ENCODE peak calls at places on chromosomes 13 and 19, in seven cellular contexts. U is trophoblast cell, F is neuronal stem cell, S is H9, V is mesendoderm, Z is IMR-90, W is H1. R is an unnamed sample.

GRCh38 chr13:109345433-109345941 is 440.9 kb downstream of the IRS2 start:
- DNase-seq in U (no peak), F (no peak), S (no peak), V (no peak), Z (peak), W (no peak), R (peak)

GRCh38 chr13:73210218-73210883 is 151.5 kb downstream of the KLF5 start:
- DNase-seq in U (peak), F (no peak), S (no peak), V (no peak), Z (no peak), W (no peak), R (no peak)

GRCh38 chr19:4181053-4181508 is 1.3 kb downstream of the SIRT6 start:
- DNase-seq in U (no peak), F (no peak), S (no peak), V (no peak), Z (no peak), W (no peak), R (no peak)

GRCh38 chr19:44202470-44202869 is 9.9 kb upstream of the ZNF227 start:
- DNase-seq in U (no peak), F (no peak), S (no peak), V (no peak), Z (peak), W (no peak), R (no peak)

GRCh38 chr13:99218969-99219368 is 18.3 kb downstream of the UBAC2 start:
- DNase-seq in U (no peak), F (no peak), S (no peak), V (no peak), Z (no peak), W (no peak), R (no peak)

GRCh38 chr19:3443840-3444694 is 36.3 kb downstream of the SMIM24 start:
- DNase-seq in U (no peak), F (peak), S (peak), V (peak), Z (peak), W (peak), R (peak)

GRCh38 chr19:2252481-2253105 is 3.5 kb downstream of the AMH start:
- DNase-seq in U (no peak), F (no peak), S (no peak), V (no peak), Z (no peak), W (no peak), R (no peak)

GRCh38 chr19:35545855-35546381 is 492 bp downstream of the TMEM147 start:
- DNase-seq in U (peak), F (no peak), S (no peak), V (peak), Z (no peak), W (no peak), R (peak)

GRCh38 chr19:49342291-49342721 is 7.1 kb downstream of the CD37 start:
- DNase-seq in U (no peak), F (no peak), S (no peak), V (no peak), Z (no peak), W (no peak), R (no peak)

GRCh38 chr13:83798731-83799130 is 83.5 kb downstream of the SLITRK1 start:
- DNase-seq in U (no peak), F (no peak), S (no peak), V (no peak), Z (peak), W (no peak), R (peak)

GRCh38 chr13:110433014-110433413 is 125.9 kb downstream of the COL4A2 start:
- DNase-seq in U (no peak), F (no peak), S (no peak), V (no peak), Z (no peak), W (no peak), R (no peak)

GRCh38 chr19:50333737-50334617 is 4.8 kb upstream of the KCNC3 start:
- DNase-seq in U (peak), F (no peak), S (peak), V (no peak), Z (no peak), W (peak), R (peak)

GRCh38 chr19:3697671-3698385 is 2.4 kb downstream of the PIP5K1C start:
- DNase-seq in U (no peak), F (no peak), S (no peak), V (no peak), Z (no peak), W (no peak), R (no peak)

GRCh38 chr19:8340341-8341096 is 2.5 kb downstream of the KANK3 start:
- DNase-seq in U (no peak), F (no peak), S (peak), V (no peak), Z (no peak), W (peak), R (peak)

GRCh38 chr19:14416743-14417214 is 2.4 kb downstream of the DDX39A start:
- DNase-seq in U (peak), F (no peak), S (no peak), V (no peak), Z (no peak), W (no peak), R (no peak)

GRCh38 chr13:29954082-29955043 is 103.9 kb upstream of the UBL3 start:
- DNase-seq in U (peak), F (no peak), S (no peak), V (no peak), Z (no peak), W (no peak), R (no peak)

GRCh38 chr19:48194041-48194871 is 23.8 kb downstream of the ZSWIM9 start:
- DNase-seq in U (peak), F (no peak), S (peak), V (peak), Z (peak), W (peak), R (no peak)

GRCh38 chr19:7618366-7618765 is 11.0 kb downstream of the XAB2 start:
- DNase-seq in U (no peak), F (no peak), S (no peak), V (no peak), Z (no peak), W (no peak), R (no peak)

GRCh38 chr13:44068737-44069136 is 189.0 kb downstream of the LACC1 start:
- DNase-seq in U (peak), F (no peak), S (no peak), V (peak), Z (peak), W (no peak), R (peak)

GRCh38 chr13:84439108-84439507 is 556.8 kb upstream of the SLITRK1 start:
- DNase-seq in U (peak), F (no peak), S (no peak), V (no peak), Z (peak), W (no peak), R (no peak)

GRCh38 chr19:16035601-16036297 is 40.5 kb upstream of the TPM4 start:
- DNase-seq in U (no peak), F (no peak), S (no peak), V (no peak), Z (no peak), W (no peak), R (no peak)

GRCh38 chr13:41179593-41180250 is 14.6 kb downstream of the KBTBD7 start:
- DNase-seq in U (peak), F (no peak), S (no peak), V (no peak), Z (peak), W (no peak), R (peak)

GRCh38 chr13:40189885-40190655 is 476.4 kb downstream of the FOXO1 start:
- DNase-seq in U (no peak), F (peak), S (no peak), V (peak), Z (no peak), W (no peak), R (no peak)

GRCh38 chr13:86563308-86563707 is 764.1 kb upstream of the SLITRK6 start:
- DNase-seq in U (no peak), F (no peak), S (no peak), V (no peak), Z (peak), W (no peak), R (peak)

GRCh38 chr13:106205871-106206270 is 329.6 kb downstream of the EFNB2 start:
- DNase-seq in U (no peak), F (no peak), S (no peak), V (peak), Z (no peak), W (no peak), R (peak)

GRCh38 chr19:19540707-19541515 is 2.8 kb downstream of the CILP2 start:
- DNase-seq in U (peak), F (peak), S (peak), V (peak), Z (no peak), W (peak), R (peak)

GRCh38 chr13:45921337-45921736 is 69.8 kb upstream of the SIAH3 start:
- DNase-seq in U (no peak), F (no peak), S (no peak), V (no peak), Z (no peak), W (no peak), R (no peak)
- H4K8ac ChIP-seq in U (no peak), F (no peak), S (no peak), V (no peak), Z (no peak), W (no peak), R (no peak)

DNA sequence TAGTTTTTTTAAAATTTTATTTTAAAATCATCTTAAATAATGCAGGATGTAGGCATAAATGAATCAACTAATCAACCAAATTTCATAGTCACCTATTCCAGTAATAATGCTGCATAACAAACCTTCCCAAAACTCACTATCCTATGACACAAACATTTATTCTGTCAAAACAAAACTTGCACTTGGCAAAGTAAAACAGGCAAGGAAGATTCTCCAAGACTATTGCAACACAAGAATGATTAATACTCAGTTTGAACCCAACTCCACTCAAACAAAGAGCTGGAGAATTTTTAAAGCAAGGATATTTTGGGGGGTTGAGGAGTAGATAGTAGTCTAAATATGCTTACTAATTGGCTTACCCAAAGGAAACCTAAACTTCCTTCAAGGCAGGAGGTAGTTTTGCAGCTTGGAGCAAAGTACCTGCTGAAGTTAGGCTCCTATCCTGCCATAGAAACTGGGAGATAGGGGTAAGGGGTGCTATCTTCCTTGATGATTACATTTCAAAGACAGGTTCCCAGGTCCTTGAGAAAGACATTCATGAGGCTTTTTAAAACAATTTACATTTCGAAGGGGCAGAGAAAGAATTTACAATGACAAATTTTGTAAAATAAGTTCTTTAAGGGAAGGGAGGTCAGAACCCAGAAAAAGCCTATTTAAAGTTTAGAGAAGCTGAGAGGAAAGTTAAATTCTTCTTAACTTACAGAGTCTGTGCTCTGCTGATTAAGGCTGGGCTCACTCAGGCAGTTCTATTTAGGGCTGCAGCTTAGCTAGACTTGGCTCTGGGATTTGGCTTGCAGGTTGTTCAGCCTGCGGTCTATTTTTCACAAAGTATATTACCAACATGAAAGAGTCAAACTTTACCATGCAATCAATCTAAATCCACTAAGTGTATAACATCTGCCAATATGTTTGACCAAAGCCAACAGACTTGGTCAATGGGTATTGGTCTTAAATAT is 549.0 kb downstream of the KCTD12 start:
- DNase-seq in U (no peak), F (no peak), S (no peak), V (no peak), Z (no peak), W (no peak), R (peak)
- H4K8ac ChIP-seq in U (no peak), F (no peak), S (no peak), V (no peak), Z (no peak), W (no peak), R (no peak)

DNA sequence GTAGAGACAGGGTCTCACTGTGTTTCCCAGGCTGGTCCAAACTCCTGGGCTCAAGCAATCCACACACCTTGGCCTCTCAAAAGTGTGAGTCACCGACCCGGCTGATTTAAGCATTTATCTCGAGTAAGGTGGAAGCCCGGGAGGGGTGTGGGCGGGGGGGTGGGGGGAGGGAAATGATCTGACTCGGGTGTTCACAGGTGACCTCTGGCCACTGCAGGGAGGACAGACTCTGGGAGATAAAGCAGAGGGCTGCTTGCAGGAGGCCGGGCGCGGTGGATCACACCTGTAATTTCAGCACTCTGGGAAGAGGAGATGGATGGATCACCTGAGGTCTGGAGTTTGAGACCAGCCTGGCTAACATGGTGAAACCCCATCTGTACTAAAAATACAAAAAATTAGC is 7.9 kb downstream of the DENND1C start:
- DNase-seq in U (peak), F (no peak), S (no peak), V (no peak), Z (no peak), W (no peak), R (no peak)
- H4K8ac ChIP-seq in U (no peak), F (no peak), S (no peak), V (no peak), Z (no peak), W (no peak), R (no peak)

GRCh38 chr13:100315522-100315921 is 226.6 kb downstream of the PCCA start:
- DNase-seq in U (no peak), F (no peak), S (no peak), V (no peak), Z (no peak), W (no peak), R (no peak)
- H4K8ac ChIP-seq in U (no peak), F (no peak), S (no peak), V (no peak), Z (no peak), W (no peak), R (no peak)

DNA sequence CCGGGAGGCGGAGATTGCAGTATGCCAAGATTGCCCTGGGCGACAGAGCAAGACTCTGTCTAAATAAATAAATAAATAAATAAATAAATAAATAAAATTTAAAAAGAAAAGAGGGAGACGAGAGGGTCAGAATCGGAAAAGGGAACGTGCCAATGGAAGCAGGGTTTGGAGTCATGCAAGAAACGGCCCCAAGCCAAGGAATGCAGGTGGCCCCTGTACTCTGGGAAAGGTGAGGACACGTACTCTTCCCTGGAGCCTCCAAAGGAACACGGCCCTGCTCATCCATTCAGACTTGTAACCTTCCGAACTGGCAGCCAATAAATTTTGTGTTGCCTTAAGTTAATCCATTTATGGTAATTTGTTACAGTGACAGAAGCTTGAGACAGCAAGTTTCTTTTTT is 19.9 kb upstream of the PNMA8C start:
- DNase-seq in U (no peak), F (no peak), S (no peak), V (no peak), Z (no peak), W (no peak), R (no peak)
- H4K8ac ChIP-seq in U (no peak), F (no peak), S (no peak), V (no peak), Z (no peak), W (no peak), R (no peak)

GRCh38 chr13:25977216-25977615 is 74.6 kb downstream of the SHISA2 start:
- DNase-seq in U (peak), F (no peak), S (peak), V (peak), Z (no peak), W (peak), R (no peak)

GRCh38 chr13:25981060-25981459 is 70.8 kb downstream of the SHISA2 start:
- DNase-seq in U (no peak), F (no peak), S (no peak), V (no peak), Z (no peak), W (no peak), R (no peak)

GRCh38 chr13:25980255-25980654 is 71.6 kb downstream of the SHISA2 start:
- DNase-seq in U (peak), F (no peak), S (peak), V (peak), Z (peak), W (no peak), R (peak)

GRCh38 chr13:25978961-25979360 is 72.9 kb downstream of the SHISA2 start:
- DNase-seq in U (peak), F (no peak), S (no peak), V (peak), Z (no peak), W (no peak), R (peak)

GRCh38 chr13:25977671-25978070 is 74.1 kb downstream of the SHISA2 start:
- DNase-seq in U (no peak), F (no peak), S (no peak), V (peak), Z (no peak), W (no peak), R (no peak)
- H4K8ac ChIP-seq in U (no peak), F (no peak), S (no peak), V (no peak), Z (no peak), W (no peak), R (no peak)

DNA sequence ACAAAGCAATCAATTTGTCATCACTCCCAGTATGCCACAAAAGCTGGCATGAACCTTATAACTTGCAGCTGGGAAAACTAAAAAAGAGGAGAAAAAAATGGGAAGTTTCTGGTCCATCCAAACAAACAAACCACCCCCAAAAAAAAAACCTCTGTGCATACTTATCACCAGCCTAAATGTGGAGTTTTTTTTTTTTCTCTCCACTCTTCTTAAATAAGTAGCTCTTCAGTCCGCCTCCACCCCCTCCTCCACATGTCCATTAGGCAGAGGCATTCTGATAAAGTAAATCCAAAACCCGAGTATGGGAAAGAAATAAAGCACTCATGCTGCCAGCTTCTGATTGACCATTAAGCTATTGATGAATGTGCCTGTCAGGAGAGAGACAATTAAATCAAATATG is 2.6 kb downstream of the TSHZ3 start:
- DNase-seq in U (no peak), F (no peak), S (no peak), V (no peak), Z (no peak), W (no peak), R (no peak)
- H4K8ac ChIP-seq in U (no peak), F (no peak), S (no peak), V (no peak), Z (no peak), W (no peak), R (no peak)

GRCh38 chr13:98065468-98065867 is 77.4 kb upstream of the FARP1 start:
- DNase-seq in U (no peak), F (no peak), S (no peak), V (peak), Z (no peak), W (no peak), R (no peak)
- H4K8ac ChIP-seq in U (no peak), F (no peak), S (no peak), V (no peak), Z (no peak), W (no peak), R (no peak)

DNA sequence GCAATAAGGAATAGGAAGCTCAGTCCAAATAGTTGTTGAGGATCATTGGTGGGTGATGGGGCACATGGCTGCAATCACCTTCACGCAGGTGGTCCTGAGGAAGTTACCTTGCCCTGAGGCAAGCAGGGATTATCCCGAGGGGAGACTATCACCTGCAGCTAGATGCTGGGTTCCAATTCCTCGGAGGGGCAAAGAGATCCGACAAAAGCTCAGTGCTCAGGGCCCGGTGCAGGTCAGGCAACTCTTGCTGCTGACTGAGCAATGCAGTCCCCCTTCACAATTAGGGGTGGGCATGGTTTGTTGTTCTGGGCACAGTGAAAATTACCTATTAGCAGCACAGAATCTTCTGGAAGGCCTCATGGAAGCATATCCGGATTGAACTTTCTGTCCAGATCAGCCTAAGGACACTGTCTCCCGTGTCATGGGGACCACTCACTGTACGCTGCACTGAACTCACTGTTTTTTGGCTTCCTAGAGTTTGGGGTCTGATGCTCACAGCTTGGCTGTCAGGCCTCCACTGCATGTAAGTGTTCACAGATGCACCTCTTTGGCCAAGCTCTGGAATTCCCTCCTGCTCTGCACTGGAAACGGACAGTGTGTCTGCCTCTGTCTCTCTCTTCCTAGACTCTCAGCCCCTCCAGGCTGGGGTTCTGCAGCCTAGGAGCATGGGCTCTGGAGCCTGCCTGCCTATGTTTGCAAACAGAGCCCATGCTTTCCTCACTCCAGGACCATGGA is 372.7 kb downstream of the ZNF536 start:
- DNase-seq in U (no peak), F (no peak), S (no peak), V (no peak), Z (no peak), W (peak), R (no peak)
- H4K8ac ChIP-seq in U (no peak), F (no peak), S (no peak), V (no peak), Z (no peak), W (no peak), R (no peak)